ENCODE peak calls at places on chromosome 12, in four cellular contexts. A, E, I and X are unnamed samples.

GRCh38 chr12:67720383-67720856 is 71.9 kb downstream of the DYRK2 start:
- DNase-seq in A (no peak), E (no peak), I (no peak), X (no peak)

GRCh38 chr12:4118017-4118510 is 155.5 kb upstream of the CCND2 start:
- DNase-seq in A (no peak), E (peak; percentile 62), I (peak; percentile 30), X (no peak)

GRCh38 chr12:50932787-50933280 is 19.5 kb upstream of the HIGD1C start:
- DNase-seq in A (no peak), E (no peak), I (no peak), X (no peak)

GRCh38 chr12:34406996-34407300 is 384.7 kb downstream of the ALG10 start:
- DNase-seq in A (no peak), E (peak; percentile 5), I (peak; percentile 25), X (no peak)

GRCh38 chr12:38720661-38721060 is 184.7 kb downstream of the CPNE8 start:
- DNase-seq in A (no peak), E (no peak), I (no peak), X (no peak)

GRCh38 chr12:112901271-112901670 is 5.5 kb upstream of the OAS1 start:
- DNase-seq in A (no peak), E (no peak), I (no peak), X (no peak)

GRCh38 chr12:89707623-89707991 is 1.0 kb downstream of the ATP2B1 start:
- DNase-seq in A (peak; percentile 19), E (peak; percentile 49), I (no peak), X (peak; percentile 22)

GRCh38 chr12:34398366-34398705 is 376.0 kb downstream of the ALG10 start:
- DNase-seq in A (no peak), E (peak; percentile 32), I (peak; percentile 26), X (no peak)

GRCh38 chr12:120529641-120530314 is 820 bp upstream of the COQ5 start:
- DNase-seq in A (peak; percentile 15), E (no peak), I (no peak), X (peak; percentile 11)

GRCh38 chr12:132478845-132479244 is 11.1 kb upstream of the FBRSL1 start:
- DNase-seq in A (no peak), E (no peak), I (no peak), X (no peak)
- TF ChIP-seq CTCF in A (peak; percentile 21), E (no peak), I (no peak), X (no peak)

DNA sequence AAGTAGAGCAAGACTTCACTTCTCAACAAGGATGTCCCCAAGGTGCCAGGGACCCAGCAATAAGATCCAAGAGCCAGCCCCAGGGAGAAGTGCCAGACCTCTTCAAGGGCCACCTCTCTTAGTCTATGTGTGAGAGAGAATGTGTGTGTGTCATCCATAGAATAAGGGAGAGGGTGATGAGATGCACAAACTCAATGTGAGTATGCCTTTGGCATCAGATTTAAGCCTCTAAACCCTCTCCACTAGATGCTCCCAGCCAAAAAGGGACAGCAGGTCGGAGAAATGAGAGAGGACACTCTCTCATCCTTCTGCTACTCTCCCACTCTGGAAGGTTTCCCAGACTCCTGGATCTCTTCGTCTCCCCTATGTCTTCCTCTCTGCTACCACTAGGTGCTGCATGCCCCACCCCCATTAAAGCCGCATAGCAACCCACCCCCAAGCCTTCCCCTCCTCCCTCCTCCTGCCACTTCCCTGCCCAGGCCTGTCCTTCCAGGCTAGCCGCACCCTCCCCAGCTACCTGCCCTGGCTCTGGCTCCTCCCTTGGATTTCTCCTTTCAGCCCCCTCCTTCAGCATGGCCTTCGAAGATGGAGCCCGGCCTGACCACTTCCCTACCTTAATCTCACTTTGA is 7.6 kb downstream of the RARG start:
- DNase-seq in A (no peak), E (peak; percentile 54), I (no peak), X (no peak)
- TF ChIP-seq CTCF in A (peak; percentile 25), E (no peak), I (no peak), X (peak; percentile 24)

DNA sequence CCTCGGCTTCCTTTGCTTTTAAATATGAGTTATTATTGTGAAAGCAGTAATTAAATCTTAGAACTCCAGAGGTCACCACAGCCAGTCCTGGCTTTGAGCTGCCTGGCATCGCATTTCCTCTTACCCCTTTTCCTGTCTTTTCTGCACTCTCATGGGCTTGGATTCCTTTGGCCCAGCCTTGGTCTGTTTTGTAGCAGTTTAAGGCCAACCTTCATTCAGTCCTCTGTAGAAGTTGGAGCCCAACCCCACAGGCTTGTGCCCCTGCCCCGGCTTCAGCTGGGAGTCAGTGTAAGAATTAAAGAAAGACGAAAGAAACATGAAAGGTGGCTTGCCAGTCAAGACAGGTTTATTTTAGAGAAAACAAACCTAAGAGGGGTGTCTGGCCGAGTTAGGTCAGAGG is 14.6 kb upstream of the KRT86 start:
- DNase-seq in A (no peak), E (peak; percentile 19), I (no peak), X (no peak)
- TF ChIP-seq CTCF in A (no peak), E (no peak), I (no peak), X (no peak)

DNA sequence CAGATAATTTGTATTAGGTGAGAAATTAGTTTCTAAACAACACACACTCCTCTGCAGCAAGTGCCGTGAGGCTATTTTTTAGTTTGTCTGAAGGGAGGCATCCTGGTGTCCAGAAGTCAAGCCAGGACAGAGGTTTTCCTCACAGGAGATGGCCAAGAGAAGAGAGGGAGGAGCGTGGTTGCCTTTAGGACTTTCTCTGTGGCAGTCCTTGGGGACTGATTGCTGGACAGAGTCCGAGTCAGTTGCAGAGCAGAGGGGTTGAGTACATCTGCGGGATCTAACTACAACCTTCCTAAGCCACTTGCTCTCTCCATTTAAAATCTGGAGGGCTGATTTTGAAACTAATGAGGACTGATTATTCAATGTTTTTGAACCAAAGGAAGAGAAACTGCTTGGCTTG is 1.0 kb downstream of the SLCO1C1 start:
- DNase-seq in A (no peak), E (no peak), I (no peak), X (no peak)
- TF ChIP-seq CTCF in A (no peak), E (no peak), I (no peak), X (no peak)

GRCh38 chr12:95820096-95820703 is 29.6 kb upstream of the NTN4 start:
- DNase-seq in A (no peak), E (no peak), I (no peak), X (no peak)
- TF ChIP-seq CTCF in A (peak; percentile 35), E (peak; percentile 56), I (peak; percentile 40), X (no peak)

GRCh38 chr12:125538800-125539199 is 473.6 kb downstream of the AACS start:
- DNase-seq in A (no peak), E (no peak), I (no peak), X (no peak)

GRCh38 chr12:125530876-125531275 is 465.6 kb downstream of the AACS start:
- DNase-seq in A (no peak), E (no peak), I (no peak), X (no peak)

GRCh38 chr12:125528300-125528699 is 463.1 kb downstream of the AACS start:
- DNase-seq in A (no peak), E (no peak), I (no peak), X (no peak)

GRCh38 chr12:125533434-125534029 is 468.3 kb downstream of the AACS start:
- DNase-seq in A (no peak), E (no peak), I (no peak), X (peak; percentile 44)
- TF ChIP-seq CTCF in A (peak; percentile 32), E (peak; percentile 76), I (no peak), X (peak; percentile 64)